ENCODE peak calls at places on chromosomes 3 and 15, in six cellular contexts. L, Z, V, B, S and U are unnamed samples.

GRCh38 chr3:45067486-45067885 is 41.4 kb downstream of the CLEC3B start:
- DNase-seq in B (no peak), Z (no peak), V (no peak), S (no peak), L (no peak), U (no peak)

GRCh38 chr15:88376574-88377174 is 90.5 kb downstream of the MRPL46 start:
- DNase-seq in L (no peak), B (no peak), S (no peak), V (no peak), Z (no peak), U (no peak)

GRCh38 chr3:193190387-193190786 is 50.6 kb upstream of the PLAAT1 start:
- DNase-seq in V (peak; percentile 8), S (peak; percentile 23), Z (peak; percentile 13), B (peak; percentile 74), L (no peak), U (peak; percentile 11)

GRCh38 chr15:76162784-76163428 is 103.1 kb downstream of the TMEM266 start:
- DNase-seq in Z (no peak), S (no peak), L (no peak), V (no peak), B (no peak), U (no peak)

GRCh38 chr15:100919481-100920405 is 586 bp downstream of the LRRK1 start:
- DNase-seq in Z (no peak), L (no peak), S (peak; percentile 52), V (no peak), B (peak; percentile 24), U (peak; percentile 42)

GRCh38 chr3:111598552-111598951 is 3.4 kb upstream of the ZBED2 start:
- DNase-seq in Z (no peak), V (no peak), S (no peak), L (no peak), B (no peak), U (no peak)

GRCh38 chr15:70339551-70340517 is 242.1 kb upstream of the TLE3 start:
- DNase-seq in B (peak; percentile 94), S (no peak), Z (no peak), L (no peak), V (no peak), U (peak; percentile 30)

GRCh38 chr3:128482857-128483656 is 9.9 kb downstream of the GATA2 start:
- DNase-seq in L (no peak), Z (no peak), S (peak; percentile 56), V (no peak), B (no peak), U (peak; percentile 83)

GRCh38 chr3:17742837-17743659 is 617 bp upstream of the TBC1D5 start:
- DNase-seq in B (no peak), S (peak; percentile 16), Z (no peak), V (peak; percentile 88), L (no peak), U (no peak)

GRCh38 chr15:43135351-43135750 is 2.0 kb downstream of the TMEM62 start:
- DNase-seq in L (no peak), V (no peak), Z (no peak), S (no peak), B (no peak), U (no peak)

GRCh38 chr15:99118258-99118632 is 13.4 kb downstream of the SYNM start:
- DNase-seq in B (no peak), V (no peak), L (no peak), Z (no peak), S (no peak), U (no peak)

GRCh38 chr3:37892917-37893595 is 31.4 kb downstream of the CTDSPL start:
- DNase-seq in S (peak; percentile 43), Z (no peak), L (no peak), V (peak; percentile 49), B (no peak), U (no peak)

GRCh38 chr3:111252795-111253194 is 181.2 kb downstream of the NECTIN3 start:
- DNase-seq in V (no peak), B (no peak), L (no peak), Z (no peak), S (no peak), U (peak; percentile 15)

GRCh38 chr3:52270252-52270754 is 8.1 kb downstream of the WDR82 start:
- DNase-seq in S (no peak), L (no peak), B (no peak), Z (no peak), V (no peak), U (no peak)

GRCh38 chr3:134065836-134066538 is 36.3 kb upstream of the SLCO2A1 start:
- DNase-seq in S (no peak), L (no peak), Z (no peak), V (no peak), B (no peak), U (peak; percentile 62)